ENCODE peak calls at places on chromosomes 16 and 17, in seven cellular contexts. A is NB4, I is tibial artery, R is fibroblast of pulmonary artery, J is adipocyte, D is astrocyte of the spinal cord, U is heart left ventricle. X is an unnamed sample.

GRCh38 chr16:27596411-27596810 is 46.5 kb downstream of the KATNIP start:
- DNase-seq in A (no peak), I (no peak), R (peak), J (no peak), D (no peak), U (no peak), X (no peak)

GRCh38 chr17:42422412-42422957 is 571 bp downstream of the CAVIN1 start:
- DNase-seq in A (peak), I (peak), R (no peak), J (peak), D (no peak), U (peak), X (peak)

GRCh38 chr16:29983420-29984136 is 9.9 kb downstream of the TAOK2 start:
- DNase-seq in A (no peak), I (no peak), R (no peak), J (peak), D (no peak), U (no peak), X (no peak)

GRCh38 chr16:19804538-19805323 is 79.9 kb downstream of the GPRC5B start:
- DNase-seq in A (peak), I (peak), R (peak), J (no peak), D (no peak), U (peak), X (peak)

GRCh38 chr17:66715745-66716156 is 119.2 kb upstream of the CACNG5 start:
- DNase-seq in A (peak), I (no peak), R (peak), J (peak), D (peak), U (no peak), X (peak)

GRCh38 chr17:39016193-39017153 is 49.3 kb upstream of the FBXO47 start:
- DNase-seq in A (peak), I (no peak), R (peak), J (no peak), D (no peak), U (no peak), X (no peak)

GRCh38 chr16:55775857-55776256 is 57.0 kb downstream of the CES1 start:
- DNase-seq in A (no peak), I (no peak), R (no peak), J (no peak), D (no peak), U (no peak), X (no peak)

GRCh38 chr17:55769625-55770000 is 18.8 kb downstream of the PCTP start:
- DNase-seq in A (peak), I (no peak), R (peak), J (peak), D (peak), U (no peak), X (no peak)

DNA sequence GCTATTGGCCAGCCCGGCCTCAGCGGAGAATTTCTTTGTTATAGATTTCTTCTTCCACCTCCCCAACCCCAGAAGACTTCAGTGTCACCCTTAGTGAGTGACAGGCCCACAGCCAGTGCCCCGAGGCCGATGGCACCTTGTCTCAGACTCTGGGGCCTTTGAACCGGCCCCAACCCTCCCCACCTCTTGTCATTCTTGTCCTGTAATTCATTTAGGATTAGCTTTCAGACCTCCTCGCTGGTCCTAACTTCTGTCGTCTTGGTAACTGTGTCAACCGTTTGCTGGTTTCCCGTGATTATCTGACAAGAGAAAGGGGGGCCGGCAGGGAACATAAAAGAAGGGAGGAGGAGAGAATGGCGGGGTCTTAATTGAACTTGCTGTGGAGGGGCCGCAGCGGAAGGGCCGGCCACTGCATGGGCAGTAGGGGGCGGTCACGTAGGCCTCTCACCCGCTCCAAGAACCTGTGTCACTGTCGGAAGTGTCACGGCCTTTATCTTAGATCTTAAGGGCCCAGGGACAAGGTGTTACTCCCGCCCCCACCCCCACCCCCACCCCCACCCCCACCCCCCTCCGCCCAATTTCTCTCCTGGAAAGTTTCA is 46.5 kb upstream of the GSE1 start:
- DNase-seq in A (no peak), I (no peak), R (no peak), J (no peak), D (no peak), U (no peak), X (no peak)
- H3K4me3 ChIP-seq in A (no peak), I (no peak), R (no peak), J (no peak), D (no peak), U (no peak), X (no peak)

GRCh38 chr17:77476006-77476405 is 335.2 kb downstream of the SEC14L1 start:
- DNase-seq in A (no peak), I (no peak), R (no peak), J (no peak), D (no peak), U (no peak), X (no peak)

GRCh38 chr17:77476498-77476897 is 335.7 kb downstream of the SEC14L1 start:
- DNase-seq in A (no peak), I (no peak), R (no peak), J (no peak), D (no peak), U (no peak), X (no peak)

GRCh38 chr17:77478281-77478680 is 337.5 kb downstream of the SEC14L1 start:
- DNase-seq in A (no peak), I (no peak), R (no peak), J (peak), D (no peak), U (no peak), X (no peak)

GRCh38 chr17:77478899-77479298 is 338.1 kb downstream of the SEC14L1 start:
- DNase-seq in A (peak), I (no peak), R (no peak), J (no peak), D (no peak), U (no peak), X (no peak)

GRCh38 chr17:77476920-77477805 is 336.4 kb downstream of the SEC14L1 start:
- DNase-seq in A (no peak), I (peak), R (peak), J (peak), D (peak), U (peak), X (no peak)
- H3K4me3 ChIP-seq in A (no peak), I (no peak), R (no peak), J (peak), D (no peak), U (peak), X (no peak)

DNA sequence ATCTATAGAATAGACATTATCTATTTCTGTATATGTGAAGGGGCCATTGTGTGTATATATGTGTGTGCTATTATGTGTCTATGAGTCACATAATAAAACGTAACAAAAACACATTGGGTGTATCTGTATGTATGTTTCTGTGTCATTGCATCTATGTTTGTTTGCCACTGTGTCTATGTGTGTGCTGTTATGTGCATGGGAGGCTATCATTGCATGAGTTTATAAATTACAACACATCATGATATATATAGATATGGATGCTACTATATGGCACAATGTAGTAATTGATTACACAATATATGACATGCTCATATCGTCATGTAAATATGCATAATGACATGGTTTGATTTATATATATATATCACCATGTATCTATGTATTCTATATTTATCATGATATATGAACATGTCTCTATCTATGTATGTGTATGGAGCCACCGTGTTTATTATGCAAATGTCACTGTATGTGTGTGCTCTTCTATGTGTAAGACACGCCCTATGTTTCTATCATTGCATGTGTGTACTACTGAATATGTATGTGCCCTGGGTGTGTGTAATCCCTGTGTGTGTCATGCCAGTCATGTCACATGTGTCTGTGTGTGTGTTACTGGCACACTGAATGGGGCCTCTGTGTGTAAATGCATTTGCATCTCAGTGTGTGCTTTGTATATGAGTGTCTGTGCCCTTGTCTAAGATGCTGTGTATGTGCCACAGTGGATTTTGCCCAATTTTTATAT is 1.4 kb upstream of the TSPOAP1 start:
- DNase-seq in A (peak), I (no peak), R (no peak), J (no peak), D (no peak), U (no peak), X (no peak)
- H3K4me3 ChIP-seq in A (peak), I (peak), R (no peak), J (no peak), D (no peak), U (peak), X (no peak)

GRCh38 chr17:63999680-64000531 is 1.8 kb downstream of the PRR29 start:
- DNase-seq in A (no peak), I (peak), R (no peak), J (no peak), D (no peak), U (no peak), X (peak)

GRCh38 chr17:63998050-63998720 is at the start of gene PRR29:
- DNase-seq in A (peak), I (peak), R (peak), J (peak), D (no peak), U (peak), X (peak)

GRCh38 chr17:64001091-64001579 is 3.0 kb downstream of the PRR29 start:
- DNase-seq in A (no peak), I (peak), R (no peak), J (no peak), D (no peak), U (no peak), X (no peak)

GRCh38 chr17:63997341-63998048 is 656 bp upstream of the PRR29 start:
- DNase-seq in A (no peak), I (peak), R (no peak), J (no peak), D (no peak), U (no peak), X (no peak)

DNA sequence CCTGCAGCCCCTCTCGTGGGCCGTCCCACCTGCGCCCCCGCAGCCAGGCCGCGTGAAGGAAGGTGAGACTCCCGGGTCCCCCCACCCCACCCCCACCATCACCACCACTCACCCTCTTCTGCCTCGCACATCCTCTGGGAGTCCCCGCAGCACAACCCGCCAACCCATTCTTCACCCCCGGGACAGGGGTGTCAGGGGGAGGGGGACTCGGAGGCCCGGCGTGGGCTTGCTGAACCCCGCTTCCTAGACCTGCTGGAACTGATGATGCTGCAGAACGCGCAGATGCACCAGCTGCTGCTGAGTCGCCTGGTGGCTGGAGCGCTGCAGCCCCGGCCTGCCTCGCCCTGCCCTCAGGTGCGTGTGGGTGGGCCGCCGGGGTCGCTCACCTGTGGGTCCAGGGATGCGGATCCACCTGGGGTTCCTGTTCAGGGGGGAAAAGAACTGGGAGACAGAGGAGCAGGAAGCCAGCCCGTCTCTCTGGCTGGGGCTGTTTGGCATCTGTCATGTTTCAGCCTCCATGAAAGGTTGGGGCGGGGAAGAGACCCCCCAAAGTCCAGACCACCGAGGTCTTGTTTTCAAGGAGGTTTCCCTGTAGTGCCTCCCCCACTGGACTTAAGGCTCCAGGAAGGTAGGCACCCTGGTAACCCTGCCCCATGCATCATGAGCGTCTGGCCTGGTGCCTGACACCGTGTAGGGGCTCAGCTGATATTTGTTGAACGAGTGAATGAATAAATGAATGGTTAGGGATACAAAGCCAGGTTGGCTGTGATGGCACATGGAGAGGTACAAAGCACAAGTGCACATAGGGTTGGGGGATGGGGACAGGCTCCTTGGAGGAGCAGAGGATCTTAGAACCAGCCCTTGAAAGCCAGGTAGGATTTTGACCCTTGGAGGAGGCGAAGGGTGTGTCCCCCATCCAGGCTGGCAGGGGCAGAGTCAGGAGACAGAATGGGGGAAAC is 849 bp downstream of the PRR29 start:
- DNase-seq in A (no peak), I (peak), R (no peak), J (no peak), D (no peak), U (no peak), X (no peak)
- H3K4me3 ChIP-seq in A (no peak), I (peak), R (peak), J (peak), D (peak), U (peak), X (peak)

X was measured in pancreas.